ENCODE peak calls at places on chromosomes 1 and 21, in eight cellular contexts. D is AG09319, Z is choroid plexus epithelial cell, Q is astrocyte, H is stomach, N is AG04450, K is activated B cell treated with CpG ODN at 0.5 μM for 24 hours, E is lower leg skin. M is an unnamed sample.

GRCh38 chr1:54256756-54257155 is 56.8 kb downstream of the MRPL37 start:
- DNase-seq in K (no peak), D (no peak), E (no peak), Z (no peak), Q (no peak), N (no peak), H (no peak), M (no peak)

GRCh38 chr1:53606197-53607095 is 132.5 kb downstream of the GLIS1 start:
- DNase-seq in H (no peak), Q (no peak), K (no peak), D (no peak), Z (no peak), N (no peak), E (peak), M (no peak)

GRCh38 chr1:15137807-15138206 is 15.7 kb upstream of the TMEM51 start:
- DNase-seq in Q (no peak), K (no peak), E (no peak), D (no peak), Z (no peak), N (no peak), H (no peak), M (no peak)

GRCh38 chr1:171127481-171127880 is 36.8 kb downstream of the FMO3 start:
- DNase-seq in E (no peak), H (no peak), Q (peak), K (no peak), D (peak), N (peak), Z (peak), M (no peak)

GRCh38 chr1:58909162-58909560 is 125.3 kb upstream of the JUN start:
- DNase-seq in D (no peak), N (no peak), H (no peak), E (no peak), K (no peak), Q (peak), Z (peak), M (no peak)

GRCh38 chr1:48744032-48744431 is 32.7 kb downstream of the BEND5 start:
- DNase-seq in Z (no peak), H (no peak), N (no peak), E (no peak), D (no peak), K (no peak), Q (no peak), M (no peak)

GRCh38 chr1:201089621-201090020 is 22.6 kb downstream of the CACNA1S start:
- DNase-seq in Z (no peak), N (no peak), E (no peak), H (no peak), D (no peak), K (no peak), Q (no peak), M (no peak)

GRCh38 chr1:234770924-234771540 is 161.1 kb upstream of the IRF2BP2 start:
- DNase-seq in D (no peak), Q (no peak), N (no peak), K (no peak), H (no peak), E (peak), Z (no peak), M (no peak)

GRCh38 chr1:156549831-156550230 is 22.5 kb downstream of the IQGAP3 start:
- DNase-seq in H (no peak), E (no peak), D (no peak), K (no peak), N (no peak), Z (no peak), Q (no peak), M (no peak)

GRCh38 chr1:21823980-21824702 is 12.1 kb downstream of the LDLRAD2 start:
- DNase-seq in K (no peak), H (no peak), N (no peak), D (no peak), E (no peak), Q (no peak), Z (no peak), M (peak)

GRCh38 chr1:77465139-77465538 is 183.3 kb downstream of the AK5 start:
- DNase-seq in N (no peak), E (no peak), Q (no peak), K (no peak), H (no peak), Z (no peak), D (no peak), M (no peak)

GRCh38 chr1:164093543-164093942 is 465.4 kb upstream of the PBX1 start:
- DNase-seq in H (no peak), K (no peak), N (no peak), E (no peak), Q (no peak), D (no peak), Z (no peak), M (no peak)

GRCh38 chr1:164087893-164088292 is 471.1 kb upstream of the PBX1 start:
- DNase-seq in N (no peak), Z (no peak), Q (no peak), H (no peak), K (no peak), E (no peak), D (no peak), M (no peak)

DNA sequence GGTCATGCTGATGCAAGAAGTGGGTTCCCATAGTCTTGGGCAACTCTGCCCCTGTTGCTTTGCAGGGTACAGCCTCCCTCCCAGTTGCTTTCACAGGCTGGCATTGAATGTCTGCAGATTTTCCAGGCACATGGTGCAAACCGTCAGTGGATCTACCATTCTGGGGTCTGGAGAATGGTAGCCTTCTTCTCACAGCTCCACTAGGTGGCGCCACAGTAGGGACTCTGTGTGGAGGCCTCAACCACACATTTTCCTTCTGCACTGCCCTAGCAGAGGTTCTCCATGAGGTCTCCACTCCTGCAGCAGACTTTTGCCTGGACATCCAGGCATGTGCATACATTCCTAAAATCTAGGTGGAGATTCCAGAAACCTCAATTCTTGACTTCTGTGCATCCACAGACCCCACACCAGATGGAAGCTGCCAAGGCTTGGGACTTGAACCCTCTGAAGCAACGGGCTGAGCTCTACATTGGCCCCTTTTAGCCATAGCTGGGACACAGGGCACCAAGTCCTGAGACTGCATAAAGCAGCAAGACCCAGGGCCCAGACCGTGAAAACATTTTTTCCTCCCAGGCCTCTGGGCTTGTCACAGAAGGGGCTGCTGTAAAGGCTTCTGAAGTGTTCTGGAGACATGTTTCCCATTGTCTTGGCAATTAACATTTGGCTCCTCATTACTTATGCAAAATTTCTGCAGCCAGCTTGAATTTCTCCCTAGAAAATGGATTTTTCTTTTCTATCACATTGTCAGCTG is 466.2 kb upstream of the PBX1 start:
- DNase-seq in E (no peak), H (no peak), K (no peak), Z (peak), D (no peak), N (no peak), Q (no peak), M (no peak)
- TF ChIP-seq CTCF in E (no peak), H (no peak), K (no peak), Z (peak), D (no peak), N (peak), Q (no peak), M (no peak)

DNA sequence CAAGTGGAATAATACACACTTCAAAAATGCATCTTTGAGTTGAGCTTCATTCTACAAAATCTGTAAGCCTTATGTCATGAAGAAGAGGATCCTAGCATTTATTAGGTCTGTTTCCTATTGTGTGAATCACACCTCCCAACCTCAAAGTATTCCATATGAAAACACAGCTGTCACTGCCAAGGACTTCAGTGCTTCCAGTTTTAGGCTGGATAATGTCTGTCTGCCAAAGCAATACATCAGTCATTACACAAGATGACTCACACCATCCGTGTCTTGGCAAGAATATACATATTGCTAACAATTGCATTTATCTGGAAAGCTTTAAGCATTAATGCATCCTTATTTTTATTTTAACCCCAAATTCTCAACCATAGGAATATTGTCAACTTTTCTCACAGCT is 125.7 kb upstream of the TMPRSS15 start:
- DNase-seq in H (no peak), K (no peak), N (no peak), E (no peak), Q (peak), D (no peak), Z (peak), M (no peak)
- TF ChIP-seq CTCF in H (no peak), K (no peak), N (no peak), E (no peak), Q (no peak), D (no peak), Z (no peak), M (no peak)

GRCh38 chr1:68493193-68493592 is 3.7 kb downstream of the DEPDC1 start:
- DNase-seq in Z (no peak), H (no peak), E (no peak), Q (no peak), N (no peak), D (no peak), K (no peak), M (no peak)

GRCh38 chr1:68495532-68495931 is 1.4 kb downstream of the DEPDC1 start:
- DNase-seq in D (no peak), N (no peak), K (no peak), E (no peak), H (no peak), Q (no peak), Z (no peak), M (no peak)

GRCh38 chr1:68495968-68496679 is 758 bp downstream of the DEPDC1 start:
- DNase-seq in Z (peak), Q (no peak), D (no peak), N (no peak), K (no peak), E (no peak), H (no peak), M (no peak)

GRCh38 chr1:68497358-68497698 is 446 bp upstream of the DEPDC1 start:
- DNase-seq in H (no peak), E (no peak), N (no peak), K (no peak), Q (no peak), Z (no peak), D (no peak), M (no peak)

DNA sequence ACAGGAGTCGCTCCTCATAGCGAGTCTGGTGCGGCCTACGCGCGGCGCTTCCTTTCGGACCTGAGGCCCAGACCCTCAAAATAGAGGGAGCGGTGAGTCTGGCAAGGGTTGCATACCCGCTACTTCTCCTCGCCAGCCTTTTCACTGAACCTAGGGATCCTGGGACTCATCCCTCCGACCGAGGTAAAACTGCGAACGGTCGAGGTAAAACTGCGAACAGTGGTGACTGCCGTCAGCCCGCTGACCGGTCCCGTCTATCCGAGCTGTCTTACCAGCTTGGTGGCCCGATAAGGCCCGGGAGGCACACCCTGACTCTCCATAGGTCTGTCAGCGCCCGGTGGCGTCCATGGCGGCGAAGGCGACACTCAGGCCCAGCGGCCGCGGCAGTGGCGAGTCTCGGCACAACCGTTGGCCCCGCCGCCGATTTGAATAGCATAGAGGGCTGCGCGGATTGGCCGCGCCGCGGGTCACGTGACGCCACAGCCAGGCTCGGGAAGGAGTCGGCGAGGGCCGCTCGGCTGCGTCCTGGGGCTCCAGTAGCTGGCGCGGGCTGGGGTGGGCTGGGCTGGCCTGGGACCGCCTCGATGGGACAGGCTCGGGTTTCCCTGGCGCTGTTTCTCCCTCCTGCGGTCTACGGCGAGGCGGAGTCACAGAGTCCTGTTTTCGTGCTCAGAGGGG is at the start of gene DEPDC1:
- DNase-seq in K (peak), E (peak), N (peak), H (peak), D (peak), Q (peak), Z (peak), M (no peak)
- TF ChIP-seq CTCF in K (no peak), E (no peak), N (no peak), H (no peak), D (no peak), Q (no peak), Z (peak), M (no peak)

DNA sequence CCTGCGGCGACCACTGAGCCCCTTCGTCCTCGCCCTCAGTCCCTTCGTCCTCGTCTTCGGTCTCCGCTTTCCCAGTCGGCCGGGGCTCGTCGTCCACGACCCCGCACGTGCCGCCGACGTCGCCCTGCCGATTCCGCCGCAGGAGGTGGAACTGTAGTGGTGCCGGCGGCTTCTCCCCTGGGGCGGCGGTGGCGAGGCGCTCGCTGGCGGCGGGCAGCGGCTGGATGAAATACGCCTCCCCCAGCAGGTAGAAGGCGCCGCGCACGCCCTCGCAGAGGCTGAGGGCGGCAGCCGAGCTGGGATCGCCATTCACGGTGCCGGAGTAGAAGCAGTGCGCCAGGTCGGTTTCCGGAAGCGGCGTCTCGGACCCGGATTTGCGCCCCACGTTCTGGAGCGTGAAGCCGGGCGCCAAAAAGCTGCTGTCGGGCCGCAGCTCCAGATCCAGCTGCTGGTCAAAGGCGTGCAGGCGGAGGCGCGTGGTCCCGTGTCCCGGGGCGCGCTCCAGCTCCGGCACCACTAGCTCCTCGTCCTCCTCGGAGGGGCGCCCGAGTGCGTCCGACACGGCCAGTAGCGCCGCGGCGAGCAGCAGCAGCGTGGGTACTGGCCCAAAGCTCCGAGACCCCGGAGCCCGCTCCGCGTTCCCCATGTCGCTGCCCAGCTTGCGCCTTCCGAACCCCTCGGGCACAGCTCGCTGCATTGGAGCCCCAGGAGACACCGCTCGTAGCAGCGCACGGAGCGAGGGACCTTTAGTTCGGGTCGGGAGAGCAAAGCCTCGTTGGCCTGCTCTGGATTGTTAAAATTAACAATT is 747 bp downstream of the ADAMTS1 start:
- DNase-seq in Q (peak), E (peak), H (no peak), K (no peak), Z (peak), D (no peak), N (no peak), M (no peak)
- TF ChIP-seq CTCF in Q (no peak), E (no peak), H (no peak), K (no peak), Z (peak), D (peak), N (peak), M (no peak)

DNA sequence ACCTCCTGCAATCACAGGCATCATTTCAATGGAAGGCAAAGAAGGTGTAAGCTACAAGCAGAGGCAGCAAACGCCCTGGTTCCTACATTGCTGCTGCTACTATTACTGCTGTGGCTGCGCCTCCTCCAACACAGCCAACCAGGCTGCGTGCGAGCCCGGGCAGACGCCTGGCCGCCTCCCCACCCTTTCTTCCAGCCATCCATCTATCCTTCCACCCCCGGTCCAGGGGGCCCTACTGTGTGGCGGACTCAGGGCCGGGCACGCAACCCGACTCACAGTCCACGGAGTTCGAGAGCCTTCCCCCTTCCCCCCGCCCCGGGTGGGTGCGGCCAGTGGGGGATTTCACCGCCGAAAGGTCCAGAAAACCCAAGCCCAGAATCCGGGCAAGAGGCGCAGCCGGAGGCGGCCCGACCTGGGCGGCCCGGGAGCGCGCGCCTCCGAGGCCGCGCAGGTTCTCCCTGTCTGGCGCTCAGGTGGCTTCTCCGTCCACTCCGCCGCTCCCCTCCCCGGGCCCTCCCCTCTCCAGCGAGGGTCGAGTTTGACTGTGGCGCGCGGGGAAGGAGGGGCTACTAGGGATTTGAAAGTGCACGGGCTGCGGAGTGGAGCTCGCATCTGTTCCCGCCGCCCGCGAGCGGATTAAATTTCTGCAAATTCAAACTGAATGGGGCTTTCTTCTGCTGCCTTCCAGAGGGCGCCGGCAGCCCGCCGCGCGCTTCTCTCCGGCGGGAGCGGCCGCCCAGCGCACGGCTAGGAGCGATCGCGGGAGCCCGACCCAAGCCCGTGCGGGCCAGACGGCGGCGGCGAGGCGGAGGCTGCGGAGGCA is at the start of gene HUNK:
- DNase-seq in K (peak), Q (peak), Z (peak), N (no peak), E (peak), D (no peak), H (no peak), M (no peak)
- TF ChIP-seq CTCF in K (no peak), Q (no peak), Z (no peak), N (peak), E (no peak), D (peak), H (no peak), M (no peak)

GRCh38 chr1:213989071-213989739 is 1.4 kb downstream of the PROX1 start:
- DNase-seq in K (no peak), Q (no peak), N (no peak), D (no peak), Z (no peak), E (no peak), H (no peak), M (no peak)

GRCh38 chr1:213987422-213987875 is 324 bp upstream of the PROX1 start:
- DNase-seq in Q (no peak), K (no peak), H (peak), N (no peak), D (no peak), Z (peak), E (no peak), M (no peak)

GRCh38 chr1:213986925-213987250 is 885 bp upstream of the PROX1 start:
- DNase-seq in Z (no peak), K (no peak), E (no peak), H (no peak), N (no peak), D (no peak), Q (no peak), M (no peak)

GRCh38 chr1:213988639-213989070 is 882 bp downstream of the PROX1 start:
- DNase-seq in Z (no peak), D (no peak), H (no peak), K (no peak), E (no peak), N (no peak), Q (no peak), M (no peak)

GRCh38 chr1:213987876-213988638 is at the start of gene PROX1:
- DNase-seq in N (peak), E (peak), Q (peak), Z (peak), D (peak), H (peak), K (no peak), M (no peak)
- TF ChIP-seq CTCF in N (peak), E (peak), Q (no peak), Z (peak), D (no peak), H (no peak), K (no peak), M (no peak)

M was measured in vagina.